ENCODE peak calls at places on chromosomes 2 and 18, in eight cellular contexts. C, K, S, A, N, F, Z and E are unnamed samples.

GRCh38 chr2:186868344-186868743 is 19.4 kb upstream of the ZSWIM2 start:
- DNase-seq in C (no peak), K (no peak), S (no peak), A (no peak), N (no peak), F (peak; percentile 28), Z (no peak), E (no peak)

GRCh38 chr18:12839526-12840196 is 44.4 kb downstream of the PTPN2 start:
- DNase-seq in C (no peak), K (no peak), S (no peak), A (no peak), N (peak; percentile 68), F (peak; percentile 64), Z (no peak), E (no peak)

GRCh38 chr2:188629890-188630483 is 338.3 kb downstream of the GULP1 start:
- DNase-seq in C (peak; percentile 62), K (peak; percentile 16), S (no peak), A (no peak), N (no peak), F (peak; percentile 93), Z (no peak), E (no peak)

GRCh38 chr18:54279477-54280205 is 10.3 kb downstream of the POLI start:
- DNase-seq in C (no peak), K (no peak), S (no peak), A (no peak), N (no peak), F (no peak), Z (no peak), E (no peak)

GRCh38 chr2:31239842-31240198 is 5.9 kb downstream of the EHD3 start:
- DNase-seq in C (peak; percentile 82), K (no peak), S (no peak), A (no peak), N (no peak), F (peak; percentile 69), Z (no peak), E (no peak)

GRCh38 chr2:126749537-126749936 is 93.6 kb downstream of the GYPC start:
- DNase-seq in C (no peak), K (no peak), S (no peak), A (no peak), N (no peak), F (peak; percentile 9), Z (no peak), E (no peak)

GRCh38 chr2:237955640-237956401 is 11.0 kb upstream of the UBE2F start:
- DNase-seq in C (no peak), K (peak; percentile 45), S (no peak), A (no peak), N (no peak), F (peak; percentile 31), Z (no peak), E (no peak)

GRCh38 chr2:69703189-69703588 is 38.7 kb upstream of the ANXA4 start:
- DNase-seq in C (no peak), K (no peak), S (no peak), A (no peak), N (no peak), F (peak; percentile 15), Z (no peak), E (no peak)

GRCh38 chr2:95323347-95324155 is 26.4 kb downstream of the KCNIP3 start:
- DNase-seq in C (peak; percentile 34), K (peak; percentile 41), S (peak; percentile 32), A (no peak), N (no peak), F (no peak), Z (no peak), E (no peak)

GRCh38 chr18:62925031-62925688 is 209.8 kb downstream of the PHLPP1 start:
- DNase-seq in C (no peak), K (no peak), S (no peak), A (no peak), N (no peak), F (no peak), Z (no peak), E (no peak)

GRCh38 chr2:176642074-176642473 is 372.8 kb downstream of the MTX2 start:
- DNase-seq in C (no peak), K (no peak), S (no peak), A (no peak), N (no peak), F (no peak), Z (no peak), E (no peak)

GRCh38 chr2:39513641-39514094 is 76.6 kb upstream of the MAP4K3 start:
- DNase-seq in C (no peak), K (peak; percentile 70), S (peak; percentile 76), A (peak; percentile 27), N (no peak), F (peak; percentile 97), Z (no peak), E (no peak)

GRCh38 chr2:98884658-98885057 is 51.4 kb downstream of the CRACDL start:
- DNase-seq in C (no peak), K (no peak), S (no peak), A (no peak), N (no peak), F (no peak), Z (no peak), E (no peak)

GRCh38 chr2:170887496-170888265 is 41.4 kb upstream of the GORASP2 start:
- DNase-seq in C (no peak), K (no peak), S (no peak), A (no peak), N (no peak), F (no peak), Z (no peak), E (no peak)

GRCh38 chr2:183665976-183666375 is 541.7 kb downstream of the NUP35 start:
- DNase-seq in C (no peak), K (no peak), S (no peak), A (no peak), N (no peak), F (no peak), Z (no peak), E (no peak)

GRCh38 chr2:220445429-220446105 is 818.1 kb downstream of the SLC4A3 start:
- DNase-seq in C (no peak), K (no peak), S (no peak), A (no peak), N (no peak), F (peak; percentile 20), Z (no peak), E (no peak)

DNA sequence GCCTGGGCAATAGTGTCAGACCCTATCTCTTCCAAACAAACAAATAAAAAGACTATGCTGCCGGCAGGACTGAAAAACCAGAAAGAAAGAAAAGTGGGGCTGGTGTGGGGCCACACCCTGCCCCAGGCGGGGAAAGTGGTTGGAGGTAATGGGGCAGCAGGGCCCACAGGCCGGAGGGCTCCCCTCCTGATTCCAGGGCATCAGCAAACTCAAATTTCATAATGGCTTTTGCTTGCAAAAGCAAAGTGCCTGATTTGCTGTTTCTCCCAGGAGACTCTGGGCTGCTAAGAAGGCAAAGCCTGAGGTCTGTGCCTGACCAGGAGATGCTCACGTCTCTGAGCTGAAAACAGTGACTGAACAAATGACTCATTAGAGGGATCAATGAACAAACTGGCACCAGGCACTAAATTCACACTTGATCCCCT is 121.9 kb downstream of the HDAC4 start:
- DNase-seq in C (no peak), K (no peak), S (no peak), A (no peak), N (no peak), F (no peak), Z (no peak), E (peak; percentile 55)
- H3K4me1 ChIP-seq in C (peaks cover 13% of the 10 kb centered on the region), K (peaks cover 24% of the 10 kb centered on the region), S (peaks cover 63% of the 10 kb centered on the region), A (no peaks in the 10 kb centered on the region), N (peaks cover 23% of the 10 kb centered on the region), F (peaks cover 6% of the 10 kb centered on the region), Z (peaks cover 38% of the 10 kb centered on the region), E (peaks cover 21% of the 10 kb centered on the region)

DNA sequence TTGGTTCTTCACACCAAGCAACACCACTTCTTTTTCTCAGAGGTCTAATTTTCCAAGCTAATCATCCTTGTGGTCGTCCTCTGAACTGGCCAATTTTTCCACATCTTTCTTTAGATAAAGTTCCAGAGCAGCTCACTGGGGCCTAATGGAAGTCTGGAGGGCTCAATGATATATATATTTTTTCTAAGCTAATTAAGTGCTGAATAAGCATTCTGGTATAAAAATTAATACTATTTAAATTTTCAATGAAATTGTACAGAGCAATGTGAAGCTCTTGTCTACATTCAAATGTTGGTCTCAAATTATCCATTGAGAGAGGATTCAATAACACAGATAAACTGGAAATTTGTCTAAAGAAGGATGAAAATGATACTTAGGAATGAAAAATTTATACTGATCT is 866.6 kb downstream of the ERBB4 start:
- DNase-seq in C (no peak), K (no peak), S (no peak), A (no peak), N (no peak), F (no peak), Z (no peak), E (no peak)
- H3K27ac ChIP-seq in C (no peak overlapping the region), K (no peak overlapping the region), S (no peak overlapping the region), A (no peak overlapping the region), N (no peak overlapping the region), F (no peak overlapping the region), Z (no peak overlapping the region), E (no peak overlapping the region)

GRCh38 chr2:72915076-72915906 is 2.0 kb upstream of the EMX1 start:
- DNase-seq in C (no peak), K (peak; percentile 3), S (no peak), A (no peak), N (no peak), F (no peak), Z (no peak), E (no peak)
- H3K4me1 ChIP-seq in C (peaks cover 6% of the 10 kb centered on the region), K (peaks cover 31% of the 10 kb centered on the region), S (peaks cover 42% of the 10 kb centered on the region), A (peaks cover 2% of the 10 kb centered on the region), N (peaks cover 42% of the 10 kb centered on the region), F (no peaks in the 10 kb centered on the region), Z (peaks cover 9% of the 10 kb centered on the region), E (peaks cover 39% of the 10 kb centered on the region)

GRCh38 chr18:77032121-77032758 is 100.3 kb downstream of the MBP start:
- DNase-seq in C (no peak), K (no peak), S (no peak), A (no peak), N (no peak), F (peak; percentile 38), Z (no peak), E (no peak)
- H3K27ac ChIP-seq in C (no peak overlapping the region), K (no peak overlapping the region), S (no peak overlapping the region), A (no peak overlapping the region), N (no peak overlapping the region), F (no peak overlapping the region), Z (no peak overlapping the region), E (no peak overlapping the region)

GRCh38 chr2:112640800-112641675 is 4.7 kb upstream of the SLC20A1 start:
- DNase-seq in C (no peak), K (no peak), S (no peak), A (no peak), N (no peak), F (peak; percentile 87), Z (no peak), E (peak; percentile 61)
- H3K4me1 ChIP-seq in C (peaks cover 5% of the 10 kb centered on the region), K (peaks cover 17% of the 10 kb centered on the region), S (peaks cover 20% of the 10 kb centered on the region), A (no peaks in the 10 kb centered on the region), N (peaks cover 23% of the 10 kb centered on the region), F (peaks cover 6% of the 10 kb centered on the region), Z (peaks cover 23% of the 10 kb centered on the region), E (peaks cover 10% of the 10 kb centered on the region)